ENCODE peak calls at places on chromosomes 12 and 14, in five cellular contexts. G is stimulated activated CD8-positive, alpha-beta memory T cell treated with anti-CD3 and anti-CD28 coated beads, Interleukin-4, amount 100 ng/mL, for 24 hours; O is transverse colon; Q is cardiac fibroblast; D is heart right ventricle. V is an unnamed sample.

GRCh38 chr12:6925543-6926279 is 2.0 kb upstream of the ATN1 start:
- DNase-seq in G (no peak), O (peak; percentile 76), Q (peak; percentile 78), D (peak; percentile 76), V (peak; percentile 89)

GRCh38 chr14:98345186-98345585 is 926.8 kb downstream of the BCL11B start:
- DNase-seq in G (no peak), O (no peak), Q (no peak), D (no peak), V (no peak)

GRCh38 chr12:88420460-88420859 is 159.8 kb downstream of the KITLG start:
- DNase-seq in G (no peak), O (no peak), Q (peak; percentile 97), D (no peak), V (no peak)

GRCh38 chr12:68358532-68359485 is 26.6 kb upstream of the MDM1 start:
- DNase-seq in G (peak; percentile 31), O (peak; percentile 71), Q (peak; percentile 89), D (peak; percentile 79), V (peak; percentile 74)

GRCh38 chr14:61925043-61925442 is 162.8 kb downstream of the SNAPC1 start:
- DNase-seq in G (no peak), O (no peak), Q (peak; percentile 40), D (no peak), V (no peak)

GRCh38 chr12:46027172-46027571 is 36.8 kb upstream of the SCAF11 start:
- DNase-seq in G (no peak), O (no peak), Q (no peak), D (no peak), V (no peak)

GRCh38 chr14:35390577-35391387 is 13.8 kb downstream of the NFKBIA start:
- DNase-seq in G (no peak), O (no peak), Q (peak; percentile 52), D (no peak), V (peak; percentile 73)

GRCh38 chr12:19373569-19373968 is 65.7 kb upstream of the AEBP2 start:
- DNase-seq in G (no peak), O (no peak), Q (peak; percentile 10), D (no peak), V (no peak)

GRCh38 chr12:95218852-95219171 is 1.2 kb downstream of the VEZT start:
- DNase-seq in G (no peak), O (peak; percentile 42), Q (peak; percentile 25), D (no peak), V (peak; percentile 65)

GRCh38 chr12:120964298-120964697 is 14.0 kb upstream of the HNF1A start:
- DNase-seq in G (no peak), O (no peak), Q (no peak), D (no peak), V (no peak)

GRCh38 chr12:69671597-69671996 is 27.5 kb downstream of the BEST3 start:
- DNase-seq in G (no peak), O (no peak), Q (no peak), D (no peak), V (no peak)

GRCh38 chr12:77830952-77831351 is 258 bp downstream of the NAV3 start:
- DNase-seq in G (no peak), O (no peak), Q (peak; percentile 47), D (no peak), V (no peak)

GRCh38 chr12:12784911-12785814 is at the start of gene APOLD1:
- DNase-seq in G (no peak), O (no peak), Q (peak; percentile 91), D (peak; percentile 84), V (no peak)

GRCh38 chr12:88854260-88854659 is 274.0 kb upstream of the KITLG start:
- DNase-seq in G (no peak), O (no peak), Q (peak; percentile 83), D (no peak), V (no peak)

GRCh38 chr12:106581543-106582263 is 1.1 kb upstream of the RFX4 start:
- DNase-seq in G (no peak), O (no peak), Q (no peak), D (no peak), V (no peak)

GRCh38 chr14:91369628-91370445 is 47.8 kb downstream of the CCDC88C start:
- DNase-seq in G (no peak), O (no peak), Q (no peak), D (no peak), V (peak; percentile 62)

GRCh38 chr12:52043386-52044212 is 7.6 kb upstream of the NR4A1 start:
- DNase-seq in G (no peak), O (no peak), Q (peak; percentile 69), D (peak; percentile 87), V (no peak)

GRCh38 chr12:4434299-4434698 is 11.3 kb downstream of the FGF6 start:
- DNase-seq in G (no peak), O (no peak), Q (no peak), D (no peak), V (no peak)

GRCh38 chr14:76257111-76257803 is 105.5 kb downstream of the GPATCH2L start:
- DNase-seq in G (no peak), O (no peak), Q (peak; percentile 93), D (peak; percentile 17), V (no peak)

GRCh38 chr14:104595911-104596450 is 8.6 kb downstream of the TMEM179 start:
- DNase-seq in G (no peak), O (no peak), Q (no peak), D (no peak), V (no peak)

GRCh38 chr14:53146739-53147138 is 6.4 kb downstream of the DDHD1 start:
- DNase-seq in G (no peak), O (no peak), Q (no peak), D (no peak), V (no peak)

GRCh38 chr12:132006056-132006680 is 56.4 kb downstream of the EP400 start:
- DNase-seq in G (no peak), O (no peak), Q (no peak), D (no peak), V (no peak)

GRCh38 chr12:39647383-39647782 is 27.8 kb upstream of the ABCD2 start:
- DNase-seq in G (no peak), O (no peak), Q (no peak), D (no peak), V (no peak)

GRCh38 chr12:54021432-54022013 is 6.7 kb upstream of the HOXC6 start:
- DNase-seq in G (no peak), O (no peak), Q (no peak), D (no peak), V (no peak)

GRCh38 chr12:47729233-47729632 is 3.9 kb upstream of the ENDOU start:
- DNase-seq in G (no peak), O (no peak), Q (peak; percentile 38), D (no peak), V (no peak)

V was measured in small intestine.